ENCODE peak calls at places on chromosome 17, in five cellular contexts. One of them, this sample, is unnamed.

GRCh38 chr17:59372138-59372751 is 40.8 kb downstream of the YPEL2 start:
- DNase-seq in SK-N-SH: no peak
- DNase-seq in A549: no peak
- DNase-seq in GM12878: peak
- DNase-seq in K562: no peak
- DNase-seq in this sample: peak

GRCh38 chr17:56699186-56699895 is 105.8 kb downstream of the NOG start:
- DNase-seq in A549: peak
- DNase-seq in GM12878: no peak
- DNase-seq in K562: no peak
- DNase-seq in SK-N-SH: peak
- DNase-seq in this sample: peak

GRCh38 chr17:80449194-80449929 is 27.0 kb downstream of the NPTX1 start:
- DNase-seq in SK-N-SH: no peak
- DNase-seq in A549: no peak
- DNase-seq in K562: no peak
- DNase-seq in GM12878: no peak
- DNase-seq in this sample: no peak

GRCh38 chr17:69857412-69857835 is 217.6 kb upstream of the KCNJ16 start:
- DNase-seq in GM12878: no peak
- DNase-seq in SK-N-SH: no peak
- DNase-seq in A549: no peak
- DNase-seq in K562: peak
- DNase-seq in this sample: peak

GRCh38 chr17:3594056-3594810 is 15.0 kb downstream of the TRPV1 start:
- DNase-seq in K562: no peak
- DNase-seq in GM12878: no peak
- DNase-seq in SK-N-SH: peak
- DNase-seq in A549: no peak
- DNase-seq in this sample: peak

GRCh38 chr17:43094129-43094834 is 30.9 kb downstream of the BRCA1 start:
- DNase-seq in A549: no peak
- DNase-seq in K562: no peak
- DNase-seq in SK-N-SH: no peak
- DNase-seq in GM12878: no peak
- DNase-seq in this sample: peak

GRCh38 chr17:9473716-9474115 is 101.9 kb downstream of the STX8 start:
- DNase-seq in A549: no peak
- DNase-seq in GM12878: no peak
- DNase-seq in SK-N-SH: no peak
- DNase-seq in K562: no peak
- DNase-seq in this sample: peak

GRCh38 chr17:8173056-8173870 is 2.9 kb downstream of the TMEM107 start:
- DNase-seq in SK-N-SH: peak
- DNase-seq in GM12878: peak
- DNase-seq in K562: peak
- DNase-seq in A549: peak
- DNase-seq in this sample: peak

GRCh38 chr17:45371414-45372324 is 54.8 kb upstream of the MAP3K14 start:
- DNase-seq in A549: peak
- DNase-seq in K562: no peak
- DNase-seq in GM12878: no peak
- DNase-seq in SK-N-SH: peak
- DNase-seq in this sample: peak

GRCh38 chr17:82703935-82704865 is 5.7 kb upstream of the RAB40B start:
- DNase-seq in SK-N-SH: no peak
- DNase-seq in A549: no peak
- DNase-seq in K562: no peak
- DNase-seq in GM12878: no peak
- DNase-seq in this sample: no peak

GRCh38 chr17:49588312-49588711 is 12.6 kb downstream of the NXPH3 start:
- DNase-seq in A549: no peak
- DNase-seq in GM12878: no peak
- DNase-seq in SK-N-SH: no peak
- DNase-seq in K562: no peak
- DNase-seq in this sample: no peak

GRCh38 chr17:65005858-65006257 is 50.7 kb downstream of the GNA13 start:
- DNase-seq in A549: no peak
- DNase-seq in GM12878: no peak
- DNase-seq in K562: no peak
- DNase-seq in SK-N-SH: no peak
- DNase-seq in this sample: no peak

GRCh38 chr17:17568772-17569195 is 22.7 kb downstream of the PEMT start:
- DNase-seq in SK-N-SH: peak
- DNase-seq in A549: peak
- DNase-seq in K562: peak
- DNase-seq in GM12878: no peak
- DNase-seq in this sample: peak

GRCh38 chr17:15456972-15457722 is 10.3 kb downstream of the CDRT4 start:
- DNase-seq in GM12878: no peak
- DNase-seq in K562: no peak
- DNase-seq in SK-N-SH: peak
- DNase-seq in A549: no peak
- DNase-seq in this sample: peak

GRCh38 chr17:56937688-56938087 is 23.2 kb downstream of the COIL start:
- DNase-seq in K562: peak
- DNase-seq in SK-N-SH: no peak
- DNase-seq in GM12878: no peak
- DNase-seq in A549: no peak
- DNase-seq in this sample: no peak

GRCh38 chr17:57872536-57872935 is 22.7 kb upstream of the MRPS23 start:
- DNase-seq in SK-N-SH: no peak
- DNase-seq in K562: no peak
- DNase-seq in A549: no peak
- DNase-seq in GM12878: no peak
- DNase-seq in this sample: no peak

GRCh38 chr17:72693147-72693878 is 399.2 kb downstream of the SLC39A11 start:
- DNase-seq in GM12878: no peak
- DNase-seq in SK-N-SH: peak
- DNase-seq in A549: no peak
- DNase-seq in K562: no peak
- DNase-seq in this sample: no peak

GRCh38 chr17:67181825-67182224 is 63.2 kb downstream of the HELZ start:
- DNase-seq in K562: no peak
- DNase-seq in GM12878: no peak
- DNase-seq in A549: no peak
- DNase-seq in SK-N-SH: no peak
- DNase-seq in this sample: no peak

GRCh38 chr17:47810200-47810821 is 11.3 kb downstream of the OSBPL7 start:
- DNase-seq in SK-N-SH: no peak
- DNase-seq in GM12878: no peak
- DNase-seq in A549: peak
- DNase-seq in K562: peak
- DNase-seq in this sample: peak

GRCh38 chr17:57732062-57732461 is 13.0 kb downstream of the CCDC182 start:
- DNase-seq in GM12878: no peak
- DNase-seq in K562: no peak
- DNase-seq in A549: no peak
- DNase-seq in SK-N-SH: no peak
- DNase-seq in this sample: no peak

GRCh38 chr17:72699566-72699965 is 392.9 kb downstream of the SLC39A11 start:
- DNase-seq in SK-N-SH: no peak
- DNase-seq in A549: no peak
- DNase-seq in K562: no peak
- DNase-seq in GM12878: no peak
- DNase-seq in this sample: peak

GRCh38 chr17:75854111-75854748 is 905 bp downstream of the WBP2 start:
- DNase-seq in SK-N-SH: no peak
- DNase-seq in GM12878: no peak
- DNase-seq in A549: peak
- DNase-seq in K562: peak
- DNase-seq in this sample: peak

GRCh38 chr17:50532452-50533024 is at the start of gene EPN3:
- DNase-seq in SK-N-SH: peak
- DNase-seq in A549: no peak
- DNase-seq in K562: no peak
- DNase-seq in GM12878: no peak
- DNase-seq in this sample: no peak

GRCh38 chr17:81888988-81889595 is 2.3 kb downstream of the ALYREF start:
- DNase-seq in GM12878: no peak
- DNase-seq in A549: no peak
- DNase-seq in SK-N-SH: no peak
- DNase-seq in K562: peak
- DNase-seq in this sample: no peak

GRCh38 chr17:2510559-2510958 is 1.1 kb downstream of the METTL16 start:
- DNase-seq in GM12878: no peak
- DNase-seq in SK-N-SH: no peak
- DNase-seq in A549: no peak
- DNase-seq in K562: no peak
- DNase-seq in this sample: no peak

GRCh38 chr17:2508035-2508434 is 3.7 kb downstream of the METTL16 start:
- DNase-seq in K562: no peak
- DNase-seq in SK-N-SH: no peak
- DNase-seq in GM12878: no peak
- DNase-seq in A549: no peak
- DNase-seq in this sample: no peak

GRCh38 chr17:2511462-2512369 is at the start of gene METTL16:
- DNase-seq in GM12878: peak
- DNase-seq in SK-N-SH: peak
- DNase-seq in A549: peak
- DNase-seq in K562: peak
- DNase-seq in this sample: peak

GRCh38 chr17:2511138-2511461 is 588 bp downstream of the METTL16 start:
- DNase-seq in SK-N-SH: no peak
- DNase-seq in A549: no peak
- DNase-seq in GM12878: no peak
- DNase-seq in K562: no peak
- DNase-seq in this sample: no peak
- TF ChIP-seq RCOR1 in SK-N-SH: no peak
- TF ChIP-seq RCOR1 in A549: no peak
- TF ChIP-seq RCOR1 in GM12878: no peak
- TF ChIP-seq RCOR1 in K562: no peak
- TF ChIP-seq RCOR1 in this sample: no peak

GRCh38 chr17:2058521-2059124 is 3.7 kb downstream of the HIC1 start:
- DNase-seq in GM12878: no peak
- DNase-seq in SK-N-SH: no peak
- DNase-seq in A549: peak
- DNase-seq in K562: no peak
- DNase-seq in this sample: peak
- TF ChIP-seq RCOR1 in GM12878: no peak
- TF ChIP-seq RCOR1 in SK-N-SH: no peak
- TF ChIP-seq RCOR1 in A549: no peak
- TF ChIP-seq RCOR1 in K562: no peak
- TF ChIP-seq RCOR1 in this sample: no peak

GRCh38 chr17:74119049-74119580 is 84.4 kb upstream of the RPL38 start:
- DNase-seq in A549: no peak
- DNase-seq in K562: no peak
- DNase-seq in GM12878: no peak
- DNase-seq in SK-N-SH: no peak
- DNase-seq in this sample: no peak

GRCh38 chr17:74117999-74118421 is 85.5 kb upstream of the RPL38 start:
- DNase-seq in A549: no peak
- DNase-seq in K562: no peak
- DNase-seq in GM12878: no peak
- DNase-seq in SK-N-SH: peak
- DNase-seq in this sample: no peak

GRCh38 chr17:74119960-74120359 is 83.5 kb upstream of the RPL38 start:
- DNase-seq in A549: no peak
- DNase-seq in SK-N-SH: no peak
- DNase-seq in K562: no peak
- DNase-seq in GM12878: no peak
- DNase-seq in this sample: no peak

GRCh38 chr17:74117087-74117486 is 86.4 kb upstream of the RPL38 start:
- DNase-seq in K562: no peak
- DNase-seq in A549: no peak
- DNase-seq in GM12878: no peak
- DNase-seq in SK-N-SH: peak
- DNase-seq in this sample: no peak

DNA sequence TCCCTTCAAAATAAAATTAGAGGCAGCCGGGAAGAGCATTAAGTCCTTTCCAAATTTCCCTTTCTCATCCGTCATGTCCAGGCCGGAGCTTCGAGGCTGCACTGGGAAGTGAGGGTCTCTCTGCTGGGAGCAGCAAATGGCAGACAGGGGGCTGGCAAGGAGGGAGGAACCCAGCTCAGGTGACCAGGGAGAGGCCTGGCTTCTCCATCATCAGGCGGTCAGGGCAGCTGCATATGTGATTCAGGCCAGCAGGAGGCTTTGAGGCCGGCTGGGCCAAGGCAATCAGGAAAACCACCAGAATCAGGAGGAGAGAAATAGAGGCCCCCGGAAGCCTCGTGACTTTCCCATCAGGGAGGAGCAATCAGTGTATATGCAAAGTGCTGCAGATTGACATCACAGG is 85.0 kb upstream of the RPL38 start:
- DNase-seq in SK-N-SH: peak
- DNase-seq in GM12878: no peak
- DNase-seq in A549: peak
- DNase-seq in K562: peak
- DNase-seq in this sample: no peak
- TF ChIP-seq RCOR1 in SK-N-SH: no peak
- TF ChIP-seq RCOR1 in GM12878: no peak
- TF ChIP-seq RCOR1 in A549: no peak
- TF ChIP-seq RCOR1 in K562: no peak
- TF ChIP-seq RCOR1 in this sample: no peak

DNA sequence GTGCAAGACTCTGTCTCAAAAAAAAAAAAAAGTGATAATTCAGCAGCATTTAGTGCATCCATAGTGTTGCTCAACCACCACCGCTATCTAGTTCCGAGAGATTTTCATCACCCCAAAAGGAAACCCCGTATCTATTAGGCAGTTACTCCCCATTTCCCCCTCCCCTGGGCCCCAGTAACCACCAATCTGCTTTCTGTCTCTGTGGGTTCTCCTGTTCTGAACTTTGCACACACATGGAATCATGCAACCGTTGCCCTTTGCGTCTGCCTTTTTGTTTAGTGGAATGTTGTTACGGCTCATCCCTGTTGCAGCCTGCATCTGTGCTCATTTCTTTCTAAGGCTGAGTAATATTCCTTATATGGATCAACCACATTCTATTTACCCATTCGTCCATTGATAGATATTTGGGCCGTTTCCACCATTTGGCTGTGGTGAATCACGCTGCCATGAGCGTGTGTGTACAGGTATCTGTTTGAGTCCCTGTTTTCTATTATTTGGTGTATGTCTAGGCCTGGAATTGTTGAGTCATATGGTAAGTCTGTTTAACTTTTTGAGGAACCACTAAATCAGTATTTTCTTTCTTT is 8.7 kb upstream of the SYNGR2 start:
- DNase-seq in SK-N-SH: no peak
- DNase-seq in K562: no peak
- DNase-seq in GM12878: peak
- DNase-seq in A549: no peak
- DNase-seq in this sample: peak
- TF ChIP-seq RCOR1 in SK-N-SH: no peak
- TF ChIP-seq RCOR1 in K562: no peak
- TF ChIP-seq RCOR1 in GM12878: no peak
- TF ChIP-seq RCOR1 in A549: no peak
- TF ChIP-seq RCOR1 in this sample: no peak

DNA sequence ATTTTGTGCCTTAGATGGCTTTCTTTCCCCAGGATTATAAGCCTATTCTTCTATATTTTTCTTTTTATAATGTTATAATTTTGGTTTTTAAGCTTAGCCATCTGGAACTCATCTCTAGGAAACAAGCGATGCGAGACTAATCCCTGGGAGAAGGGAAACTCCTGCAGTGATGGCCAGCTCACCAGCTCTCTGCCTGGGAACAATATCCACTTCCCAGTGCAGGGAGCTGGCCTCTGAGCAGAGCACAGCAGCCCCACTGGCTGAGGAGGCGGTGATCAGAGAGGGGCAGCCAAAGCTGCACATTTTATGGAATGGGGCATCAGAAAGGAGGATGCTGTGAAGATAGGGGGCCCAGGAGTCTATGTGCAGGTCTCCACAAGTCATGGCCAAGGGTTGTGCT is 183.3 kb downstream of the LGALS9B start:
- DNase-seq in GM12878: no peak
- DNase-seq in SK-N-SH: no peak
- DNase-seq in K562: no peak
- DNase-seq in A549: no peak
- DNase-seq in this sample: peak
- TF ChIP-seq RCOR1 in GM12878: no peak
- TF ChIP-seq RCOR1 in SK-N-SH: no peak
- TF ChIP-seq RCOR1 in K562: no peak
- TF ChIP-seq RCOR1 in A549: no peak
- TF ChIP-seq RCOR1 in this sample: no peak